ENCODE peak calls at places on chromosomes 6 and 20, in eight cellular contexts. One of them, this sample, is unnamed.
A peak's percentile ranks its signal among the peaks of the same experiment; 100 is the strongest.

GRCh38 chr6:20960067-20960466 is 425.8 kb downstream of the CDKAL1 start:
- DNase-seq in AG08395: no peak
- DNase-seq in activated CD8-positive, alpha-beta memory T cell treated with anti-CD3 and anti-CD28 coated beads for 24 hours: no peak
- DNase-seq in left ventricle myocardium inferior: no peak
- DNase-seq in stimulated activated CD8-positive, alpha-beta memory T cell treated with anti-CD3 and anti-CD28 coated beads, Interleukin-15, amount 100 ng/mL, for 48 hours: no peak
- DNase-seq in nephron progenitor cell: no peak
- DNase-seq in fibroblast of pulmonary artery: no peak
- DNase-seq in HFF-Myc: no peak
- DNase-seq in this sample: no peak

GRCh38 chr6:167046861-167047495 is 47.8 kb downstream of the CEP43 start:
- DNase-seq in AG08395: no peak
- DNase-seq in activated CD8-positive, alpha-beta memory T cell treated with anti-CD3 and anti-CD28 coated beads for 24 hours: no peak
- DNase-seq in left ventricle myocardium inferior: no peak
- DNase-seq in stimulated activated CD8-positive, alpha-beta memory T cell treated with anti-CD3 and anti-CD28 coated beads, Interleukin-15, amount 100 ng/mL, for 48 hours: no peak
- DNase-seq in nephron progenitor cell: no peak
- DNase-seq in fibroblast of pulmonary artery: no peak
- DNase-seq in HFF-Myc: no peak
- DNase-seq in this sample: no peak

GRCh38 chr20:313948-314347 is 11.4 kb upstream of the SOX12 start:
- DNase-seq in AG08395: no peak
- DNase-seq in activated CD8-positive, alpha-beta memory T cell treated with anti-CD3 and anti-CD28 coated beads for 24 hours: no peak
- DNase-seq in left ventricle myocardium inferior: no peak
- DNase-seq in stimulated activated CD8-positive, alpha-beta memory T cell treated with anti-CD3 and anti-CD28 coated beads, Interleukin-15, amount 100 ng/mL, for 48 hours: no peak
- DNase-seq in nephron progenitor cell: no peak
- DNase-seq in fibroblast of pulmonary artery: peak; percentile 70
- DNase-seq in HFF-Myc: no peak
- DNase-seq in this sample: peak; percentile 82

GRCh38 chr6:76230711-76231110 is 158.2 kb upstream of the IMPG1 start:
- DNase-seq in AG08395: no peak
- DNase-seq in activated CD8-positive, alpha-beta memory T cell treated with anti-CD3 and anti-CD28 coated beads for 24 hours: no peak
- DNase-seq in left ventricle myocardium inferior: no peak
- DNase-seq in stimulated activated CD8-positive, alpha-beta memory T cell treated with anti-CD3 and anti-CD28 coated beads, Interleukin-15, amount 100 ng/mL, for 48 hours: no peak
- DNase-seq in nephron progenitor cell: no peak
- DNase-seq in fibroblast of pulmonary artery: no peak
- DNase-seq in HFF-Myc: no peak
- DNase-seq in this sample: no peak

GRCh38 chr6:27168586-27169443 is 78.7 kb upstream of the PRSS16 start:
- DNase-seq in AG08395: peak; percentile 55
- DNase-seq in activated CD8-positive, alpha-beta memory T cell treated with anti-CD3 and anti-CD28 coated beads for 24 hours: no peak
- DNase-seq in left ventricle myocardium inferior: no peak
- DNase-seq in stimulated activated CD8-positive, alpha-beta memory T cell treated with anti-CD3 and anti-CD28 coated beads, Interleukin-15, amount 100 ng/mL, for 48 hours: no peak
- DNase-seq in nephron progenitor cell: no peak
- DNase-seq in fibroblast of pulmonary artery: peak; percentile 54
- DNase-seq in HFF-Myc: peak; percentile 60
- DNase-seq in this sample: no peak

GRCh38 chr6:164018127-164018526 is 603.6 kb downstream of the QKI start:
- DNase-seq in AG08395: no peak
- DNase-seq in activated CD8-positive, alpha-beta memory T cell treated with anti-CD3 and anti-CD28 coated beads for 24 hours: no peak
- DNase-seq in left ventricle myocardium inferior: no peak
- DNase-seq in stimulated activated CD8-positive, alpha-beta memory T cell treated with anti-CD3 and anti-CD28 coated beads, Interleukin-15, amount 100 ng/mL, for 48 hours: no peak
- DNase-seq in nephron progenitor cell: no peak
- DNase-seq in fibroblast of pulmonary artery: no peak
- DNase-seq in HFF-Myc: no peak
- DNase-seq in this sample: no peak

GRCh38 chr20:7692478-7692877 is 247.8 kb downstream of the HAO1 start:
- DNase-seq in AG08395: no peak
- DNase-seq in activated CD8-positive, alpha-beta memory T cell treated with anti-CD3 and anti-CD28 coated beads for 24 hours: no peak
- DNase-seq in left ventricle myocardium inferior: no peak
- DNase-seq in stimulated activated CD8-positive, alpha-beta memory T cell treated with anti-CD3 and anti-CD28 coated beads, Interleukin-15, amount 100 ng/mL, for 48 hours: no peak
- DNase-seq in nephron progenitor cell: no peak
- DNase-seq in fibroblast of pulmonary artery: no peak
- DNase-seq in HFF-Myc: no peak
- DNase-seq in this sample: no peak

GRCh38 chr6:148776321-148776966 is 29.6 kb downstream of the UST start:
- DNase-seq in AG08395: peak; percentile 72
- DNase-seq in activated CD8-positive, alpha-beta memory T cell treated with anti-CD3 and anti-CD28 coated beads for 24 hours: no peak
- DNase-seq in left ventricle myocardium inferior: no peak
- DNase-seq in stimulated activated CD8-positive, alpha-beta memory T cell treated with anti-CD3 and anti-CD28 coated beads, Interleukin-15, amount 100 ng/mL, for 48 hours: no peak
- DNase-seq in nephron progenitor cell: no peak
- DNase-seq in fibroblast of pulmonary artery: peak; percentile 83
- DNase-seq in HFF-Myc: no peak
- DNase-seq in this sample: peak; percentile 89

GRCh38 chr20:57498425-57499400 is 26.2 kb downstream of the CTCFL start:
- DNase-seq in AG08395: peak; percentile 24
- DNase-seq in activated CD8-positive, alpha-beta memory T cell treated with anti-CD3 and anti-CD28 coated beads for 24 hours: no peak
- DNase-seq in left ventricle myocardium inferior: no peak
- DNase-seq in stimulated activated CD8-positive, alpha-beta memory T cell treated with anti-CD3 and anti-CD28 coated beads, Interleukin-15, amount 100 ng/mL, for 48 hours: peak; percentile 8
- DNase-seq in nephron progenitor cell: peak; percentile 41
- DNase-seq in fibroblast of pulmonary artery: peak; percentile 22
- DNase-seq in HFF-Myc: no peak
- DNase-seq in this sample: peak; percentile 41

GRCh38 chr20:52104546-52105044 is 87.0 kb downstream of the ZFP64 start:
- DNase-seq in AG08395: peak; percentile 22
- DNase-seq in activated CD8-positive, alpha-beta memory T cell treated with anti-CD3 and anti-CD28 coated beads for 24 hours: peak; percentile 66
- DNase-seq in left ventricle myocardium inferior: no peak
- DNase-seq in stimulated activated CD8-positive, alpha-beta memory T cell treated with anti-CD3 and anti-CD28 coated beads, Interleukin-15, amount 100 ng/mL, for 48 hours: no peak
- DNase-seq in nephron progenitor cell: peak; percentile 57
- DNase-seq in fibroblast of pulmonary artery: peak; percentile 13
- DNase-seq in HFF-Myc: no peak
- DNase-seq in this sample: peak; percentile 41

GRCh38 chr6:149752600-149752999 is 3.1 kb downstream of the PCMT1 start:
- DNase-seq in AG08395: no peak
- DNase-seq in activated CD8-positive, alpha-beta memory T cell treated with anti-CD3 and anti-CD28 coated beads for 24 hours: no peak
- DNase-seq in left ventricle myocardium inferior: no peak
- DNase-seq in stimulated activated CD8-positive, alpha-beta memory T cell treated with anti-CD3 and anti-CD28 coated beads, Interleukin-15, amount 100 ng/mL, for 48 hours: no peak
- DNase-seq in nephron progenitor cell: no peak
- DNase-seq in fibroblast of pulmonary artery: peak; percentile 7
- DNase-seq in HFF-Myc: no peak
- DNase-seq in this sample: no peak

GRCh38 chr6:37547564-37548061 is 47.9 kb upstream of the CCDC167 start:
- DNase-seq in AG08395: peak; percentile 43
- DNase-seq in activated CD8-positive, alpha-beta memory T cell treated with anti-CD3 and anti-CD28 coated beads for 24 hours: no peak
- DNase-seq in left ventricle myocardium inferior: no peak
- DNase-seq in stimulated activated CD8-positive, alpha-beta memory T cell treated with anti-CD3 and anti-CD28 coated beads, Interleukin-15, amount 100 ng/mL, for 48 hours: no peak
- DNase-seq in nephron progenitor cell: no peak
- DNase-seq in fibroblast of pulmonary artery: peak; percentile 93
- DNase-seq in HFF-Myc: peak; percentile 33
- DNase-seq in this sample: peak; percentile 87

GRCh38 chr6:135212020-135212806 is 31.1 kb downstream of the MYB start:
- DNase-seq in AG08395: peak; percentile 55
- DNase-seq in activated CD8-positive, alpha-beta memory T cell treated with anti-CD3 and anti-CD28 coated beads for 24 hours: no peak
- DNase-seq in left ventricle myocardium inferior: no peak
- DNase-seq in stimulated activated CD8-positive, alpha-beta memory T cell treated with anti-CD3 and anti-CD28 coated beads, Interleukin-15, amount 100 ng/mL, for 48 hours: no peak
- DNase-seq in nephron progenitor cell: no peak
- DNase-seq in fibroblast of pulmonary artery: peak; percentile 18
- DNase-seq in HFF-Myc: peak; percentile 12
- DNase-seq in this sample: peak; percentile 69

GRCh38 chr6:89310929-89311328 is 4.2 kb downstream of the GABRR2 start:
- DNase-seq in AG08395: peak; percentile 26
- DNase-seq in activated CD8-positive, alpha-beta memory T cell treated with anti-CD3 and anti-CD28 coated beads for 24 hours: no peak
- DNase-seq in left ventricle myocardium inferior: no peak
- DNase-seq in stimulated activated CD8-positive, alpha-beta memory T cell treated with anti-CD3 and anti-CD28 coated beads, Interleukin-15, amount 100 ng/mL, for 48 hours: no peak
- DNase-seq in nephron progenitor cell: no peak
- DNase-seq in fibroblast of pulmonary artery: no peak
- DNase-seq in HFF-Myc: peak; percentile 74
- DNase-seq in this sample: peak; percentile 39

GRCh38 chr6:162917506-162917905 is 189.7 kb downstream of the PACRG start:
- DNase-seq in AG08395: peak; percentile 63
- DNase-seq in activated CD8-positive, alpha-beta memory T cell treated with anti-CD3 and anti-CD28 coated beads for 24 hours: no peak
- DNase-seq in left ventricle myocardium inferior: no peak
- DNase-seq in stimulated activated CD8-positive, alpha-beta memory T cell treated with anti-CD3 and anti-CD28 coated beads, Interleukin-15, amount 100 ng/mL, for 48 hours: no peak
- DNase-seq in nephron progenitor cell: no peak
- DNase-seq in fibroblast of pulmonary artery: peak; percentile 40
- DNase-seq in HFF-Myc: peak; percentile 32
- DNase-seq in this sample: no peak

GRCh38 chr6:168395983-168396382 is 45.0 kb upstream of the SMOC2 start:
- DNase-seq in AG08395: no peak
- DNase-seq in activated CD8-positive, alpha-beta memory T cell treated with anti-CD3 and anti-CD28 coated beads for 24 hours: no peak
- DNase-seq in left ventricle myocardium inferior: no peak
- DNase-seq in stimulated activated CD8-positive, alpha-beta memory T cell treated with anti-CD3 and anti-CD28 coated beads, Interleukin-15, amount 100 ng/mL, for 48 hours: no peak
- DNase-seq in nephron progenitor cell: no peak
- DNase-seq in fibroblast of pulmonary artery: no peak
- DNase-seq in HFF-Myc: no peak
- DNase-seq in this sample: no peak

GRCh38 chr6:139308284-139308916 is 16.6 kb upstream of the TXLNB start:
- DNase-seq in AG08395: no peak
- DNase-seq in activated CD8-positive, alpha-beta memory T cell treated with anti-CD3 and anti-CD28 coated beads for 24 hours: no peak
- DNase-seq in left ventricle myocardium inferior: no peak
- DNase-seq in stimulated activated CD8-positive, alpha-beta memory T cell treated with anti-CD3 and anti-CD28 coated beads, Interleukin-15, amount 100 ng/mL, for 48 hours: no peak
- DNase-seq in nephron progenitor cell: no peak
- DNase-seq in fibroblast of pulmonary artery: peak; percentile 15
- DNase-seq in HFF-Myc: no peak
- DNase-seq in this sample: no peak

GRCh38 chr6:142612956-142613355 is 311.1 kb downstream of the ADGRG6 start:
- DNase-seq in AG08395: no peak
- DNase-seq in activated CD8-positive, alpha-beta memory T cell treated with anti-CD3 and anti-CD28 coated beads for 24 hours: no peak
- DNase-seq in left ventricle myocardium inferior: no peak
- DNase-seq in stimulated activated CD8-positive, alpha-beta memory T cell treated with anti-CD3 and anti-CD28 coated beads, Interleukin-15, amount 100 ng/mL, for 48 hours: no peak
- DNase-seq in nephron progenitor cell: no peak
- DNase-seq in fibroblast of pulmonary artery: no peak
- DNase-seq in HFF-Myc: no peak
- DNase-seq in this sample: no peak

GRCh38 chr6:25456249-25456648 is 177.1 kb downstream of the CARMIL1 start:
- DNase-seq in AG08395: no peak
- DNase-seq in activated CD8-positive, alpha-beta memory T cell treated with anti-CD3 and anti-CD28 coated beads for 24 hours: no peak
- DNase-seq in left ventricle myocardium inferior: no peak
- DNase-seq in stimulated activated CD8-positive, alpha-beta memory T cell treated with anti-CD3 and anti-CD28 coated beads, Interleukin-15, amount 100 ng/mL, for 48 hours: no peak
- DNase-seq in nephron progenitor cell: no peak
- DNase-seq in fibroblast of pulmonary artery: no peak
- DNase-seq in HFF-Myc: no peak
- DNase-seq in this sample: no peak

GRCh38 chr6:127481628-127482027 is 22.4 kb upstream of the KIAA0408 start:
- DNase-seq in AG08395: no peak
- DNase-seq in activated CD8-positive, alpha-beta memory T cell treated with anti-CD3 and anti-CD28 coated beads for 24 hours: no peak
- DNase-seq in left ventricle myocardium inferior: no peak
- DNase-seq in stimulated activated CD8-positive, alpha-beta memory T cell treated with anti-CD3 and anti-CD28 coated beads, Interleukin-15, amount 100 ng/mL, for 48 hours: no peak
- DNase-seq in nephron progenitor cell: no peak
- DNase-seq in fibroblast of pulmonary artery: peak; percentile 73
- DNase-seq in HFF-Myc: no peak
- DNase-seq in this sample: no peak

GRCh38 chr6:24504642-24505586 is 10.1 kb downstream of the ALDH5A1 start:
- DNase-seq in AG08395: no peak
- DNase-seq in activated CD8-positive, alpha-beta memory T cell treated with anti-CD3 and anti-CD28 coated beads for 24 hours: no peak
- DNase-seq in left ventricle myocardium inferior: no peak
- DNase-seq in stimulated activated CD8-positive, alpha-beta memory T cell treated with anti-CD3 and anti-CD28 coated beads, Interleukin-15, amount 100 ng/mL, for 48 hours: no peak
- DNase-seq in nephron progenitor cell: no peak
- DNase-seq in fibroblast of pulmonary artery: no peak
- DNase-seq in HFF-Myc: no peak
- DNase-seq in this sample: peak; percentile 13

GRCh38 chr6:33904050-33904827 is 100.4 kb upstream of the MLN start:
- DNase-seq in AG08395: no peak
- DNase-seq in activated CD8-positive, alpha-beta memory T cell treated with anti-CD3 and anti-CD28 coated beads for 24 hours: peak; percentile 77
- DNase-seq in left ventricle myocardium inferior: no peak
- DNase-seq in stimulated activated CD8-positive, alpha-beta memory T cell treated with anti-CD3 and anti-CD28 coated beads, Interleukin-15, amount 100 ng/mL, for 48 hours: peak; percentile 53
- DNase-seq in nephron progenitor cell: peak; percentile 26
- DNase-seq in fibroblast of pulmonary artery: no peak
- DNase-seq in HFF-Myc: no peak
- DNase-seq in this sample: no peak